ENCODE peak calls at places on chromosomes 11 and 22, in four cellular contexts. W is HCT116, M is SK-N-SH, O is GM23338. P is an unnamed sample.
A peak's percentile ranks its signal among the peaks of the same experiment; 100 is the strongest.

GRCh38 chr11:63273685-63274084 is 30.3 kb upstream of the SLC22A25 start:
- DNase-seq in W (no peak), M (no peak), O (no peak), P (no peak)

GRCh38 chr11:64789331-64790204 is 11.2 kb upstream of the SF1 start:
- DNase-seq in W (no peak), M (peak; percentile 12), O (no peak), P (no peak)

GRCh38 chr11:74367881-74368280 is 30.4 kb downstream of the PGM2L1 start:
- DNase-seq in W (no peak), M (no peak), O (no peak), P (no peak)

GRCh38 chr11:35424157-35424945 is 5.0 kb upstream of the SLC1A2 start:
- DNase-seq in W (no peak), M (no peak), O (no peak), P (no peak)

GRCh38 chr22:49587987-49588386 is 239.7 kb downstream of the BRD1 start:
- DNase-seq in W (no peak), M (no peak), O (no peak), P (no peak)

GRCh38 chr11:82750643-82751139 is 17.0 kb upstream of the FAM181B start:
- DNase-seq in W (no peak), M (peak; percentile 47), O (peak; percentile 35), P (no peak)

GRCh38 chr11:18011633-18012313 is 1.1 kb downstream of the SERGEF start:
- DNase-seq in W (no peak), M (peak; percentile 16), O (no peak), P (no peak)

GRCh38 chr11:59754494-59754858 is 700 bp upstream of the STX3 start:
- DNase-seq in W (no peak), M (peak; percentile 39), O (peak; percentile 17), P (no peak)

GRCh38 chr11:26030419-26030818 is 301.5 kb upstream of the ANO3 start:
- DNase-seq in W (no peak), M (no peak), O (no peak), P (no peak)

GRCh38 chr11:120188371-120188770 is 22.5 kb upstream of the OAF start:
- DNase-seq in W (no peak), M (no peak), O (no peak), P (no peak)

GRCh38 chr22:37383342-37383741 is 43.9 kb downstream of the ELFN2 start:
- DNase-seq in W (no peak), M (no peak), O (no peak), P (no peak)

GRCh38 chr11:76369406-76369805 is 11.5 kb downstream of the THAP12 start:
- DNase-seq in W (no peak), M (no peak), O (peak; percentile 34), P (no peak)

GRCh38 chr22:30701872-30702271 is 7.2 kb downstream of the OSBP2 start:
- DNase-seq in W (peak; percentile 18), M (no peak), O (no peak), P (no peak)

GRCh38 chr11:119814766-119815165 is 85.8 kb upstream of the NECTIN1 start:
- DNase-seq in W (no peak), M (no peak), O (no peak), P (no peak)

GRCh38 chr11:112806876-112807275 is 154.3 kb upstream of the NCAM1 start:
- DNase-seq in W (no peak), M (no peak), O (no peak), P (no peak)

GRCh38 chr11:118897721-118898310 is 14.1 kb downstream of the CXCR5 start:
- DNase-seq in W (no peak), M (no peak), O (peak; percentile 68), P (no peak)

GRCh38 chr11:36122715-36123114 is 166.5 kb downstream of the COMMD9 start:
- DNase-seq in W (no peak), M (no peak), O (no peak), P (no peak)

GRCh38 chr11:74636633-74637184 is 44.3 kb downstream of the POLD3 start:
- DNase-seq in W (peak; percentile 22), M (no peak), O (no peak), P (no peak)

GRCh38 chr11:93849751-93850584 is 450 bp downstream of the VSTM5 start:
- DNase-seq in W (no peak), M (peak; percentile 83), O (peak; percentile 66), P (no peak)

GRCh38 chr11:96342131-96342970 is 644 bp downstream of the MAML2 start:
- DNase-seq in W (no peak), M (peak; percentile 21), O (peak; percentile 36), P (no peak)

GRCh38 chr11:67584205-67584880 is 731 bp downstream of the GSTP1 start:
- DNase-seq in W (no peak), M (peak; percentile 80), O (peak; percentile 65), P (no peak)

GRCh38 chr11:73950869-73951710 is at the start of gene DNAJB13:
- DNase-seq in W (peak; percentile 38), M (peak; percentile 72), O (peak; percentile 88), P (no peak)

GRCh38 chr11:62124186-62125113 is 639 bp downstream of the INCENP start:
- DNase-seq in W (no peak), M (peak; percentile 69), O (peak; percentile 39), P (no peak)

GRCh38 chr22:44746836-44747519 is 5.4 kb upstream of the ARHGAP8 start:
- DNase-seq in W (no peak), M (no peak), O (peak; percentile 53), P (no peak)

GRCh38 chr11:19367051-19367709 is 126.4 kb upstream of the E2F8 start:
- DNase-seq in W (no peak), M (no peak), O (no peak), P (no peak)

GRCh38 chr11:121293276-121293569 is 652 bp downstream of the SC5D start:
- DNase-seq in W (no peak), M (no peak), O (no peak), P (no peak)

GRCh38 chr11:57562596-57562995 is 4.9 kb downstream of the UBE2L6 start:
- DNase-seq in W (no peak), M (no peak), O (peak; percentile 63), P (no peak)

GRCh38 chr11:27720277-27720830 is 20.1 kb upstream of the BDNF start:
- DNase-seq in W (no peak), M (peak; percentile 62), O (peak; percentile 96), P (no peak)

GRCh38 chr22:38415046-38415445 is 40.0 kb downstream of the KCNJ4 start:
- DNase-seq in W (no peak), M (no peak), O (no peak), P (no peak)

GRCh38 chr11:45167283-45167682 is 20.8 kb downstream of the PRDM11 start:
- DNase-seq in W (no peak), M (no peak), O (no peak), P (no peak)

GRCh38 chr22:38719196-38719595 is 13.5 kb downstream of the GTPBP1 start:
- DNase-seq in W (no peak), M (no peak), O (no peak), P (no peak)

GRCh38 chr11:57244911-57245310 is 7.9 kb upstream of the APLNR start:
- DNase-seq in W (no peak), M (no peak), O (no peak), P (no peak)

GRCh38 chr11:10650630-10651029 is 42.9 kb downstream of the IRAG1 start:
- DNase-seq in W (no peak), M (no peak), O (no peak), P (no peak)

GRCh38 chr22:41360126-41360525 is 21.6 kb upstream of the TEF start:
- DNase-seq in W (no peak), M (no peak), O (peak; percentile 89), P (no peak)

GRCh38 chr11:77589521-77590193 is at the start of gene AQP11:
- DNase-seq in W (peak; percentile 26), M (peak; percentile 96), O (peak; percentile 93), P (peak; percentile 27)

GRCh38 chr11:78417175-78417887 is at the start of gene GAB2:
- DNase-seq in W (no peak), M (no peak), O (no peak), P (no peak)

DNA sequence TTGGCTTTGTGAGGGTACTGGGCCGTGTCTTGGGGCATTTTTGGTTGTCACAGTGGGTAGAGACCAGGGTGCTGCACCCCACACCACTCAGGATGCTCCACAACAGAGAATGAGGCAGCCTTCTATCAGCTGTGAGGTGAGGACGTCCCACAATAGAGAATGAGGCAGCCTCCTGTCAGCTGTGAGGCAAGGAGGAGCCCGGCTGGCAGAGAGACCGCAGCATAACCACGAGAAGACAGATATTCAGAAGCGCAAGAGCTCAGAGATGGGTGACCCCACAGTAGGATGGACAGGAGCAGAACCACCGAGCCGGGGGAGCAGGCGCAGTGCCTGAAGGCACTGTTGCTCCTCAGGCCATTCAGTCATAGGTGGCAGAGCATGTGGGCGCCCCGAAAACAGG is 47.6 kb downstream of the AP2A2 start:
- DNase-seq in W (no peak), M (no peak), O (no peak), P (no peak)
- H3K36me3 ChIP-seq in W (peaks cover 16% of the 10 kb centered on the region), M (peaks cover 47% of the 10 kb centered on the region), O (no peaks in the 10 kb centered on the region), P (peaks cover 6% of the 10 kb centered on the region)

DNA sequence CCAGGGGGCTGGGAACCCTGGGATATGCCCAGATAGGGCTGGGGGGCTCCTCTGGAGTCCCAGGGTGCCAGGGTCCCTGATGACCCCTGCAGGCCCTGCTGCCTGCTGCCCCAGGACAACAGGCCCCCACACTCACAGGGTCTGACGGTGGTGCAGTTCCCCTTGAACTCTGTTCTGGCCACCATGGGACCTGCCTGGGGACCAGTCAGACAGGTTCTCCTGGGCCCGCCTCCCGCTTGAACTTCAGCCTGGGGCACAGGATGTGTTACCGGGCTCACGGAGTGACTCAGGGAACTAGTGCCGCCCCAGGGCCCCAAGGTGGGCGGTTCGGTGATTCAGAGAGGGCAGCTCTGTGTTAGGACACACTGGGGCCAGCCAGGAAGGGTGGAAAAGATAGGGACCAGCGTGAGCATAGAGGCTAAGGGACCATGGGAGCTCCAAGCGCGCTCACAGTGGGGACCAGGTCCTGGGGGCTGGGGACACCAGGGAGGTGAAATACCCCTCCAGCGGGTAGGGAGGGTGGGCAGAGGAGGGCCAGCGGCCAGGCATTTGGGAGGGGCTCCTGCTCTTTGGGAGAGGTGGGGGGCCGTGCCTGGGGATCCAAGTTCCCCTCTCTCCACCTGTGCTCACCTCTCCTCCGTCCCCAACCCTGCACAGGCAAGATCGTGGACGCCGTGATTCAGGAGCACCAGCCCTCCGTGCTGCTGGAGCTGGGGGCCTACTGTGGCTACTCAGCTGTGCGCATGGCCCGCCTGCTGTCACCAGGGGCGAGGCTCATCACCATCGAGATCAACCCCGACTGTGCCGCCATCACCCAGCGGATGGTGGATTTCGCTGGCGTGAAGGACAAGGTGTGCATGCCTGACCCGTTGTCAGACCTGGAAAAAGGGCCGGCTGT is 21.5 kb upstream of the TXNRD2 start:
- DNase-seq in W (peak; percentile 86), M (no peak), O (peak; percentile 86), P (no peak)
- TF ChIP-seq REST in W (no peak), M (no peak), O (no peak), P (no peak)

GRCh38 chr11:2804701-2805387 is 80.7 kb downstream of the CDKN1C start:
- DNase-seq in W (no peak), M (no peak), O (no peak), P (no peak)
- H3K36me3 ChIP-seq in W (no peaks in the 10 kb centered on the region), M (no peaks in the 10 kb centered on the region), O (no peaks in the 10 kb centered on the region), P (no peaks in the 10 kb centered on the region)

GRCh38 chr22:19106886-19107729 is 15.1 kb downstream of the DGCR2 start:
- DNase-seq in W (no peak), M (no peak), O (no peak), P (no peak)
- TF ChIP-seq REST in W (no peak), M (no peak), O (no peak), P (no peak)

GRCh38 chr11:117203069-117203407 is 3.9 kb downstream of the TAGLN start:
- DNase-seq in W (no peak), M (no peak), O (no peak), P (no peak)
- H3K36me3 ChIP-seq in W (no peaks in the 10 kb centered on the region), M (peaks cover 23% of the 10 kb centered on the region), O (no peaks in the 10 kb centered on the region), P (no peaks in the 10 kb centered on the region)

P was measured in Panc1.